ENCODE peak calls at places on chromosomes 1 and 21, in six cellular contexts. F is G401, H is NCI-H2107, V is NCI-H1417 treated with DMSO at 0.1 percent for 48 hours, R is uterus, N is fibroblast of lung. D is an unnamed sample.

GRCh38 chr1:181250038-181250437 is 161.5 kb downstream of the IER5 start:
- DNase-seq in V (no peak), F (no peak), H (no peak), N (no peak), R (no peak), D (no peak)

GRCh38 chr1:109307363-109308021 is 681 bp upstream of the MYBPHL start:
- DNase-seq in R (no peak), V (peak), H (peak), N (peak), F (peak), D (no peak)

GRCh38 chr1:30042438-30043147 is 680.8 kb downstream of the MATN1 start:
- DNase-seq in V (no peak), N (no peak), F (no peak), H (no peak), R (no peak), D (no peak)

GRCh38 chr1:223512016-223512415 is 118.8 kb downstream of the CCDC185 start:
- DNase-seq in H (no peak), R (no peak), V (no peak), N (no peak), F (no peak), D (no peak)

GRCh38 chr1:20379075-20379474 is 88.4 kb downstream of the VWA5B1 start:
- DNase-seq in H (no peak), N (no peak), R (no peak), F (no peak), V (no peak), D (no peak)

GRCh38 chr1:41353744-41354143 is 7.5 kb upstream of the FOXO6 start:
- DNase-seq in V (no peak), N (no peak), F (no peak), H (no peak), R (peak), D (peak)

GRCh38 chr1:182244451-182244850 is 147.1 kb downstream of the GLUL start:
- DNase-seq in H (no peak), V (no peak), F (no peak), N (no peak), R (no peak), D (no peak)

GRCh38 chr1:33157131-33157530 is 24.7 kb downstream of the TRIM62 start:
- DNase-seq in R (no peak), N (no peak), H (no peak), V (no peak), F (no peak), D (no peak)

GRCh38 chr21:44057960-44058651 is 46.0 kb downstream of the TRAPPC10 start:
- DNase-seq in N (no peak), R (no peak), V (no peak), F (no peak), H (no peak), D (no peak)

GRCh38 chr1:207393610-207394009 is 60.5 kb upstream of the CR2 start:
- DNase-seq in F (no peak), N (peak), V (no peak), H (no peak), R (no peak), D (peak)

GRCh38 chr1:8113257-8114220 is 87.4 kb upstream of the ERRFI1 start:
- DNase-seq in V (no peak), F (no peak), R (no peak), H (no peak), N (no peak), D (peak)